ENCODE peak calls at places on chromosomes 12 and 14, in seven cellular contexts. F, Z, X, D, A, V and R are unnamed samples.

GRCh38 chr12:53982616-53983579 is 2.0 kb upstream of the HOXC10 start:
- DNase-seq in F (no peak), Z (no peak), X (no peak), D (no peak), A (no peak), V (no peak), R (no peak)

GRCh38 chr12:116346751-116347150 is 69.3 kb upstream of the MED13L start:
- DNase-seq in F (no peak), Z (peak), X (no peak), D (peak), A (no peak), V (no peak), R (no peak)

GRCh38 chr12:78898416-78898815 is 33.8 kb downstream of the SYT1 start:
- DNase-seq in F (peak), Z (peak), X (peak), D (no peak), A (no peak), V (no peak), R (peak)

GRCh38 chr14:65225299-65226159 is 123.2 kb upstream of the MAX start:
- DNase-seq in F (peak), Z (peak), X (no peak), D (no peak), A (no peak), V (no peak), R (no peak)

GRCh38 chr12:91222746-91223145 is 40.1 kb upstream of the DCN start:
- DNase-seq in F (no peak), Z (no peak), X (no peak), D (no peak), A (no peak), V (no peak), R (no peak)

GRCh38 chr12:23431006-23431405 is 518.5 kb downstream of the SOX5 start:
- DNase-seq in F (no peak), Z (no peak), X (no peak), D (no peak), A (no peak), V (no peak), R (no peak)

GRCh38 chr12:9668141-9669018 is 1.1 kb upstream of the CLEC2D start:
- DNase-seq in F (no peak), Z (no peak), X (no peak), D (no peak), A (no peak), V (no peak), R (peak)

GRCh38 chr12:112906712-112907414 is at the start of gene OAS1:
- DNase-seq in F (peak), Z (peak), X (no peak), D (peak), A (peak), V (peak), R (peak)

GRCh38 chr12:48998497-48999353 is 450 bp downstream of the DDN start:
- DNase-seq in F (no peak), Z (no peak), X (peak), D (peak), A (peak), V (peak), R (no peak)

GRCh38 chr14:23441076-23441475 is 5.6 kb upstream of the MYH7 start:
- DNase-seq in F (no peak), Z (no peak), X (no peak), D (no peak), A (no peak), V (no peak), R (no peak)

GRCh38 chr14:76777721-76778120 is 16.5 kb downstream of the VASH1 start:
- DNase-seq in F (no peak), Z (no peak), X (no peak), D (no peak), A (no peak), V (no peak), R (no peak)

GRCh38 chr12:104350211-104350908 is 46.8 kb downstream of the EID3 start:
- DNase-seq in F (no peak), Z (no peak), X (no peak), D (no peak), A (no peak), V (no peak), R (no peak)
- TF ChIP-seq POLR2A in F (no peak), Z (no peak), X (no peak), D (no peak), A (no peak), V (no peak), R (no peak)

DNA sequence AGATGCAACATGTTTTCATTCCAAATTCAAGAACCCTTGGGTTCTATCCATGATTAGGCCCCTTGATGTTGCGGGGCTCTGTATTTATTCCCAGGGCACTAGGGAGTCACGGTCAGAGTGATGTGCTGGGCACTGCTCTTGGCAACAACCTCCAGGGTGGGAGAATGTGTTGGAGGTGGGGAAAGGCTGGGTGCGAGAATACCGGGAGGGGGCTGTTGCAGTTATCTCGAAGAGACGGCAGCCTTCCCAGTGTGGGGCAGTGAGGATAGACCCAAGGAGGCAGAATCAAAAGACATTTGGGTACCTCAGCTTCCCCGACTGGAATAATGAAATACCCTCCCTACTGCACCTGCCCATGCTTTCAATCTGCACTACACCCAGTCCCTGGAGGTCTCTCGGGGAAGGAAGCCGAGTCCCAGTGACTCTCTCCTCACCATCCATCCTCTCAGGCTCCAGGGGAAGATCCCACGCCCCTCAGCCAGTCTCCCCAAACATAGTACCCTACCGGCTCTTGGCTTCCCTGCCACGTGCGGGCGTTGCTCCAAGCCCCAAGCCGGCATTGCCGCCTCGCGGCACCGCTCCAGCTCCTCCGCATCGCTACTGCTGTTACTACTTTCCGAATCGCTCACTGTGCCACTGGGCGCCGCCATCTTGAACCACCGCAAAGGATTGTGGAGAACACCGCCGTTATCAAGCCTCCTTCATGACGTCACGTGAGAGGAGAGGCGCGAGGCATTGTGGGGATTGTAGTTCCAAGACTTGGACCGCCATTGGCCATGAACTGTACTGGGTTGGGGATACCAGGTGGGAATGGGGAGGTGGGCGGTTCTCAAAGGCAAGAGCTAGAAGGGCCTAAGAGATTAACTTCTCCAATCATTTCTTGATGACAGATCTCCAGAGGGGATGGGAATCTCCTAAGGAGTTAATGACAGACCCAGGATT is at the start of gene C12orf43:
- DNase-seq in F (peak), Z (peak), X (peak), D (peak), A (peak), V (peak), R (peak)
- TF ChIP-seq POLR2A in F (peak), Z (peak), X (peak), D (peak), A (peak), V (no peak), R (no peak)

GRCh38 chr12:4833053-4833452 is 76.7 kb upstream of the KCNA1 start:
- DNase-seq in F (no peak), Z (no peak), X (no peak), D (no peak), A (no peak), V (no peak), R (no peak)
- TF ChIP-seq POLR2A in F (no peak), Z (no peak), X (no peak), D (no peak), A (no peak), V (no peak), R (no peak)

GRCh38 chr12:67648306-67649164 is at the start of gene DYRK2:
- DNase-seq in F (peak), Z (peak), X (peak), D (peak), A (peak), V (peak), R (peak)
- TF ChIP-seq POLR2A in F (peak), Z (peak), X (peak), D (peak), A (peak), V (peak), R (peak)

GRCh38 chr12:11174022-11174421 is 3.0 kb downstream of the SMIM10L1 start:
- DNase-seq in F (no peak), Z (no peak), X (no peak), D (no peak), A (no peak), V (no peak), R (no peak)

GRCh38 chr12:11170810-11171144 is 217 bp upstream of the SMIM10L1 start:
- DNase-seq in F (no peak), Z (no peak), X (no peak), D (no peak), A (no peak), V (no peak), R (no peak)

GRCh38 chr12:11166300-11166699 is 4.7 kb upstream of the SMIM10L1 start:
- DNase-seq in F (no peak), Z (no peak), X (no peak), D (no peak), A (no peak), V (no peak), R (no peak)

GRCh38 chr12:11171953-11172675 is 1.1 kb downstream of the SMIM10L1 start:
- DNase-seq in F (no peak), Z (no peak), X (no peak), D (peak), A (no peak), V (no peak), R (no peak)

GRCh38 chr12:11171145-11171952 is at the start of gene SMIM10L1:
- DNase-seq in F (peak), Z (peak), X (peak), D (peak), A (peak), V (peak), R (peak)
- TF ChIP-seq POLR2A in F (peak), Z (peak), X (peak), D (peak), A (peak), V (peak), R (peak)

DNA sequence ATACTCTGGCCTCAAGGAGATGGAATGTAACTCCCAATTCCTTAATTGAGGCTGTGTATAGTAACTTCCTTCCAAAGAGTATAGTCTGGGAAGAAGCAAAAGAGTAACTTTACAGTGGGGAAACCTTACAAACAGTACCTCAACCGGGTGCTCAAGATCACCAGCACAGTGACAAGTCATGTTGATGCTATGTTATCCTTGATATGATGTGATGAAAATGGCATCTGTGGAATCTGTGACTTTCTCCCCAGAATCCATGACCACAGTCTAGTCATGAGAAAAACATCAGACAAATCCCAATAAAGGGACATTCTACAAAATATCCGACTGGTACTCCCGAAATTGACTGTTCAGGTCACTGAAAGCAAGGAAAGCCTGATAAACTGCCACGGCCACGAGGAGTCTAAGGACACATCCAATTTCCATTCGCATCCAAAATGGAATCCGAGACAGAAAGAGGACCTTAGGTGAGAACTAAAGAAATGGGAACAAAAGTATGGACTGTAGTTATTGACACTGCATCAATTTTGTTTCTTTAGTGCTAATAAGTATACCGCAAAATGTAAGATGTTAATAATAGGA is 97.3 kb upstream of the FRMD6 start:
- DNase-seq in F (no peak), Z (no peak), X (no peak), D (peak), A (no peak), V (no peak), R (no peak)
- TF ChIP-seq POLR2A in F (no peak), Z (no peak), X (no peak), D (no peak), A (no peak), V (no peak), R (no peak)